ENCODE peak calls at places on chromosome 10, in five cellular contexts. I is neuronal stem cell, W is aorta, R is pancreas, Z is tibial artery. B is an unnamed sample.

GRCh38 chr10:5944389-5945202 is 32.7 kb downstream of the IL15RA start:
- DNase-seq in I (no peak), W (peak; percentile 84), R (peak; percentile 96), Z (peak; percentile 96), B (peak; percentile 86)

GRCh38 chr10:90930971-90931841 is 10.3 kb upstream of the ANKRD1 start:
- DNase-seq in I (no peak), W (peak; percentile 82), R (no peak), Z (peak; percentile 60), B (peak; percentile 90)

GRCh38 chr10:17684537-17684936 is 40.6 kb downstream of the STAM start:
- DNase-seq in I (no peak), W (no peak), R (no peak), Z (no peak), B (no peak)

GRCh38 chr10:13743101-13743693 is 156.4 kb downstream of the PRPF18 start:
- DNase-seq in I (no peak), W (no peak), R (no peak), Z (no peak), B (no peak)

GRCh38 chr10:27240891-27241639 is 468 bp upstream of the ACBD5 start:
- DNase-seq in I (peak; percentile 47), W (peak; percentile 81), R (peak; percentile 38), Z (no peak), B (peak; percentile 82)

GRCh38 chr10:72276013-72276387 is 2.3 kb downstream of the DDIT4 start:
- DNase-seq in I (no peak), W (no peak), R (peak; percentile 89), Z (no peak), B (peak; percentile 85)

GRCh38 chr10:26081459-26081858 is 135.1 kb upstream of the GAD2 start:
- DNase-seq in I (no peak), W (no peak), R (no peak), Z (no peak), B (no peak)

GRCh38 chr10:93921338-93921737 is 27.6 kb downstream of the SLC35G1 start:
- DNase-seq in I (no peak), W (no peak), R (no peak), Z (no peak), B (no peak)

GRCh38 chr10:132429281-132430230 is 32.6 kb downstream of the PWWP2B start:
- DNase-seq in I (no peak), W (no peak), R (no peak), Z (no peak), B (peak; percentile 93)

GRCh38 chr10:26799342-26799741 is 61.4 kb downstream of the ABI1 start:
- DNase-seq in I (no peak), W (no peak), R (no peak), Z (no peak), B (no peak)

GRCh38 chr10:126082067-126082466 is 185.7 kb downstream of the FANK1 start:
- DNase-seq in I (no peak), W (no peak), R (no peak), Z (no peak), B (no peak)

GRCh38 chr10:96229568-96230030 is 41.8 kb downstream of the BLNK start:
- DNase-seq in I (peak; percentile 80), W (peak; percentile 93), R (peak; percentile 75), Z (peak; percentile 77), B (peak; percentile 84)

GRCh38 chr10:98326621-98327027 is 58.6 kb upstream of the LOXL4 start:
- DNase-seq in I (no peak), W (no peak), R (no peak), Z (no peak), B (no peak)

GRCh38 chr10:132774179-132774904 is 11.6 kb downstream of the NKX6-2 start:
- DNase-seq in I (no peak), W (no peak), R (no peak), Z (no peak), B (no peak)

GRCh38 chr10:78876449-78876848 is 192.3 kb upstream of the ZMIZ1 start:
- DNase-seq in I (no peak), W (no peak), R (no peak), Z (no peak), B (no peak)

GRCh38 chr10:6336013-6336412 is 133.3 kb downstream of the PFKFB3 start:
- DNase-seq in I (no peak), W (no peak), R (no peak), Z (no peak), B (no peak)

GRCh38 chr10:132229834-132230556 is 43.2 kb downstream of the DPYSL4 start:
- DNase-seq in I (no peak), W (no peak), R (no peak), Z (no peak), B (peak; percentile 79)

GRCh38 chr10:6044060-6044459 is 18.1 kb downstream of the IL2RA start:
- DNase-seq in I (no peak), W (no peak), R (no peak), Z (no peak), B (no peak)

GRCh38 chr10:104351067-104351681 is 2.5 kb upstream of the CFAP58 start:
- DNase-seq in I (no peak), W (no peak), R (no peak), Z (no peak), B (no peak)

GRCh38 chr10:110859947-110860376 is 11.8 kb upstream of the PDCD4 start:
- DNase-seq in I (no peak), W (no peak), R (peak; percentile 34), Z (peak; percentile 47), B (no peak)

GRCh38 chr10:27439101-27439500 is 65.0 kb upstream of the RAB18 start:
- DNase-seq in I (no peak), W (no peak), R (no peak), Z (no peak), B (no peak)

GRCh38 chr10:21532694-21533576 is 1.1 kb upstream of the MLLT10 start:
- DNase-seq in I (no peak), W (no peak), R (no peak), Z (no peak), B (no peak)

GRCh38 chr10:21530616-21531015 is 3.4 kb upstream of the MLLT10 start:
- DNase-seq in I (no peak), W (no peak), R (no peak), Z (no peak), B (no peak)

GRCh38 chr10:21529236-21529910 is 3.9 kb upstream of the SKIDA1 start:
- DNase-seq in I (no peak), W (no peak), R (no peak), Z (no peak), B (no peak)

GRCh38 chr10:21530168-21530567 is 3.9 kb upstream of the MLLT10 start:
- DNase-seq in I (no peak), W (no peak), R (no peak), Z (no peak), B (no peak)

DNA sequence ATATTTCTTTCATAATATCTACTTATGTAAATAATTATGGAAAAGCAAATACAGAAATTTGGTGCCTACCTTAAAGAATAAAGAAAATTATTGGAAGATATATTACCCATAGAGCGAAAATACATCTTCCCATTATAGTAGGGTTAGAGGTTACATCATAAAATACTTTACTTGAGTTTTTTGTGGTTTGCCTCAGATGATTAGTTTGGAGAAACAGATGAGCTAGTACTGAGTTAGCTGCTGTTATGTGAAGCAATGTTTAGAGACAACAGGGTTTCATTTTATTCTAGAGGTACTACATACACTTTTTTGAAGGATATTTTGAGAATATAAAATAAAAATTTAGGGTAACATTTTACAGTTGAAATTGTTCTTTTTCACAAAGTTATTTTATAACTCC is 2.9 kb upstream of the MLLT10 start:
- DNase-seq in I (no peak), W (no peak), R (no peak), Z (no peak), B (no peak)
- H3K4me1 ChIP-seq in I (peaks cover 33% of the 10 kb centered on the region), W (no peaks in the 10 kb centered on the region), R (peaks cover 16% of the 10 kb centered on the region), Z (peaks cover 8% of the 10 kb centered on the region), B (peaks cover 6% of the 10 kb centered on the region)

DNA sequence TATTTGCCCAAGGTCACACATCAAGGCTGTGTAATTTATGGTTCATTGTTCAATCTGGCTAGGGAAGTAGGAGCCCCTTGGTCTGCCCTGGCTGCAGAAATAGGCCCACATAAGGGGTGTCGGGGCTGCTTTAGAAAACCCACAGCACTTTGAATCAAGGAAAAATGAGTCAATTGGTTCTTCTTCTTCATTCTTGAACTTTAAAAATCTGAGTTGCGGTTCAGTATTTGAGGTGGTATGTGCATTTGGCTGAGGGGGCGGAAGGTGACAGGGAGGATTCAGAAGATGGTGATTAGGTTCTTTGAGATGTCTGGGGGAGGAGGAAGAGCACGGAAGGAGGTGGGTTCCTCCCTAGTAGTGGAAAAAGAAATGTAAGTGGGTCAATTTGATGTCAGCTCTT is 253.8 kb downstream of the PTEN start:
- DNase-seq in I (no peak), W (no peak), R (no peak), Z (no peak), B (no peak)
- H3K4me1 ChIP-seq in I (no peaks in the 10 kb centered on the region), W (no peaks in the 10 kb centered on the region), R (no peaks in the 10 kb centered on the region), Z (peaks cover 3% of the 10 kb centered on the region), B (no peaks in the 10 kb centered on the region)

GRCh38 chr10:77512219-77512578 is 125.4 kb downstream of the KCNMA1 start:
- DNase-seq in I (no peak), W (no peak), R (no peak), Z (no peak), B (no peak)

GRCh38 chr10:77510695-77511094 is 126.9 kb downstream of the KCNMA1 start:
- DNase-seq in I (no peak), W (no peak), R (no peak), Z (no peak), B (no peak)

GRCh38 chr10:77508076-77508475 is 129.5 kb downstream of the KCNMA1 start:
- DNase-seq in I (no peak), W (no peak), R (no peak), Z (no peak), B (no peak)

GRCh38 chr10:77511498-77512218 is 126.0 kb downstream of the KCNMA1 start:
- DNase-seq in I (peak; percentile 21), W (no peak), R (no peak), Z (no peak), B (no peak)

DNA sequence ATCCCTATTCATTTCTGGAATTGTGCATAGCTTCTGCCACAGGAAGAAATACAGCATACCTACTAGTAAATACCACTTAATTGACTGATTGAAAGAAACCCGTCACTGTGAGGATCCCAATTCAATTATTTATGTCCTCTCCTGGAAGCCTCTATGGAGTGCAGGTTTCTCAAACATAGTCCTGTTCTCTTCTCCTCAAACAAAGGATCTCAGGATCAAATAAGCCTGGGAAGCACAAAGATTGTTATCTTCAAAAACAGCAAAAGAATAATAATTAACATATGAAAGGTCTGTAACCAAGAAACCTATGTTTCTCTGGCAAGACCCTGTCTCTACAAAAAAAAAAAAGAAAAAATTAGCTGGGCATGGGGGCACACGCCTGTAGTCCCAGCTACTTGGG is 127.3 kb downstream of the KCNMA1 start:
- DNase-seq in I (no peak), W (no peak), R (no peak), Z (no peak), B (no peak)
- H3K4me1 ChIP-seq in I (no peaks in the 10 kb centered on the region), W (peaks cover 19% of the 10 kb centered on the region), R (no peaks in the 10 kb centered on the region), Z (peaks cover 38% of the 10 kb centered on the region), B (no peaks in the 10 kb centered on the region)

DNA sequence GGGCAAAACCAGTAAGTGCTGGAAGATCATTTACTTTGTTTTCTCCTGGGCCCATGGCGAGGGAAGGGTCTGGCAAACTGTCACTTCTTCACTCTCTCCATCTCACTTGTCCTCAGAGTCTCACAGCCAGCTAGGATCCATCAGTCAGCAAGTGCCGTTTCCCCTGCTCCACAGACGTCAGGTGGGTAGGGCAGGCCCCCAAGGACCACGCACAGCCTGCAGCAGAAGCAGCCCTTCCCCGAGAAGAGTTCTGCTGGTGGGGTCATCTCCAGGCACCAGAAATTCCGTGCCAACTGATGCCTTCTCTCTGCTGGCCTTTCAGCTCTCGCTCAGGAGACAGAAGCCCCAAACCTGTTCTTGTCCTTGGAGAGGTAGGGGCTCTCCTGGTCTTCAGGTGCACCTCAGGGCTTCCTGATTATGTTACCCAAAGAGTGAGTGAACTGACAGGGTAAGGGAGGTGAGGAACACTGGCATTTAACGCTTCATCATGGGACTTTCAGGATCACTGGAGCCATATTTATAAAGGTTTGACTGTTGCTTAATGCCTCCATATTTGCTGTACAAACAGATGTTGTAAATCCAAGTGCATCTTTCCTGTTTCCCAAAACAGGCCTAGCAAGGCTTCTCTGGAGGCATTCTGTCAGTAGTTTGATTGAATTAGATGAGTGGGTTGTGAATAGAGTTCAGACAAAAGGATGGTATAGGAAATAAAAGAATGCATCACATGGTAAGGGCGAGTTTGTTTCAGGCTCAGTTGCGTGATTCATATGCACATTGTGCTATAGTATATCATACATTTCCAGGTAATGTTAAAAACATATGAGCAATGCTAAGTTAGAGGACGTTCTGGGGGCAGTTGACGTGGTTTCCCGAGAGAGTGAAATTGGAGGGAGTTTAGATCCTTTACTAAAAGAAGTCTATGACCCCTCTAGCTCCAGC is 13.7 kb upstream of the TSPAN15 start:
- DNase-seq in I (no peak), W (no peak), R (no peak), Z (no peak), B (no peak)
- H3K4me1 ChIP-seq in I (no peaks in the 10 kb centered on the region), W (no peaks in the 10 kb centered on the region), R (no peaks in the 10 kb centered on the region), Z (peaks cover 7% of the 10 kb centered on the region), B (peaks cover 10% of the 10 kb centered on the region)

B was measured in kidney.